ENCODE peak calls at places on chromosomes 1 and 21, in six cellular contexts. One of them, this sample, is unnamed.

GRCh38 chr1:172642970-172643369 is 15.9 kb upstream of the FASLG start:
- DNase-seq in A549: peak
- DNase-seq in left lung: no peak
- DNase-seq in uterus: no peak
- DNase-seq in suprapubic skin: no peak
- DNase-seq in mucosa of descending colon: no peak
- DNase-seq in this sample: no peak

GRCh38 chr1:196381544-196381943 is 226.7 kb downstream of the KCNT2 start:
- DNase-seq in A549: no peak
- DNase-seq in suprapubic skin: no peak
- DNase-seq in left lung: no peak
- DNase-seq in mucosa of descending colon: no peak
- DNase-seq in uterus: no peak
- DNase-seq in this sample: no peak

GRCh38 chr1:207619833-207620572 is 24.9 kb upstream of the CR1L start:
- DNase-seq in A549: peak
- DNase-seq in left lung: no peak
- DNase-seq in mucosa of descending colon: no peak
- DNase-seq in suprapubic skin: no peak
- DNase-seq in uterus: no peak
- DNase-seq in this sample: peak

GRCh38 chr1:41739061-41739955 is 179.4 kb downstream of the HIVEP3 start:
- DNase-seq in A549: no peak
- DNase-seq in mucosa of descending colon: peak
- DNase-seq in uterus: peak
- DNase-seq in left lung: peak
- DNase-seq in suprapubic skin: peak
- DNase-seq in this sample: peak

GRCh38 chr1:2290171-2290578 is 62.1 kb downstream of the SKI start:
- DNase-seq in uterus: no peak
- DNase-seq in mucosa of descending colon: no peak
- DNase-seq in A549: no peak
- DNase-seq in suprapubic skin: no peak
- DNase-seq in left lung: peak
- DNase-seq in this sample: no peak

GRCh38 chr1:202691846-202692245 is 18.4 kb downstream of the SYT2 start:
- DNase-seq in A549: no peak
- DNase-seq in suprapubic skin: no peak
- DNase-seq in left lung: no peak
- DNase-seq in mucosa of descending colon: no peak
- DNase-seq in uterus: no peak
- DNase-seq in this sample: no peak

GRCh38 chr1:107138166-107138565 is 2.7 kb upstream of the NTNG1 start:
- DNase-seq in A549: no peak
- DNase-seq in mucosa of descending colon: no peak
- DNase-seq in suprapubic skin: no peak
- DNase-seq in left lung: no peak
- DNase-seq in uterus: no peak
- DNase-seq in this sample: no peak

GRCh38 chr1:186564558-186564957 is 103.6 kb upstream of the PDC start:
- DNase-seq in suprapubic skin: no peak
- DNase-seq in left lung: no peak
- DNase-seq in uterus: no peak
- DNase-seq in mucosa of descending colon: no peak
- DNase-seq in A549: no peak
- DNase-seq in this sample: no peak

GRCh38 chr21:25512095-25513086 is 94.9 kb downstream of the MRPL39 start:
- DNase-seq in A549: no peak
- DNase-seq in suprapubic skin: no peak
- DNase-seq in uterus: no peak
- DNase-seq in mucosa of descending colon: no peak
- DNase-seq in left lung: peak
- DNase-seq in this sample: peak

GRCh38 chr1:24151175-24151533 is 8.2 kb upstream of the IL22RA1 start:
- DNase-seq in suprapubic skin: peak
- DNase-seq in A549: no peak
- DNase-seq in left lung: no peak
- DNase-seq in mucosa of descending colon: peak
- DNase-seq in uterus: no peak
- DNase-seq in this sample: no peak

GRCh38 chr1:60589916-60590315 is 492.4 kb upstream of the NFIA start:
- DNase-seq in mucosa of descending colon: no peak
- DNase-seq in left lung: no peak
- DNase-seq in A549: no peak
- DNase-seq in suprapubic skin: no peak
- DNase-seq in uterus: no peak
- DNase-seq in this sample: peak

GRCh38 chr1:25123551-25123950 is 108.8 kb downstream of the SYF2 start:
- DNase-seq in suprapubic skin: no peak
- DNase-seq in A549: no peak
- DNase-seq in mucosa of descending colon: no peak
- DNase-seq in left lung: no peak
- DNase-seq in uterus: no peak
- DNase-seq in this sample: no peak

GRCh38 chr1:108595510-108595909 is 35.6 kb downstream of the EEIG2 start:
- DNase-seq in suprapubic skin: no peak
- DNase-seq in left lung: no peak
- DNase-seq in mucosa of descending colon: no peak
- DNase-seq in A549: no peak
- DNase-seq in uterus: no peak
- DNase-seq in this sample: no peak

GRCh38 chr1:8395433-8395866 is 77.5 kb downstream of the SLC45A1 start:
- DNase-seq in A549: no peak
- DNase-seq in uterus: no peak
- DNase-seq in left lung: no peak
- DNase-seq in suprapubic skin: no peak
- DNase-seq in mucosa of descending colon: no peak
- DNase-seq in this sample: no peak

GRCh38 chr1:193311226-193311948 is 125.0 kb upstream of the B3GALT2 start:
- DNase-seq in uterus: no peak
- DNase-seq in left lung: no peak
- DNase-seq in A549: no peak
- DNase-seq in suprapubic skin: no peak
- DNase-seq in mucosa of descending colon: no peak
- DNase-seq in this sample: no peak

GRCh38 chr1:34759472-34760357 is at the start of gene GJB4:
- DNase-seq in uterus: no peak
- DNase-seq in mucosa of descending colon: no peak
- DNase-seq in A549: no peak
- DNase-seq in left lung: no peak
- DNase-seq in suprapubic skin: no peak
- DNase-seq in this sample: no peak

GRCh38 chr1:193058529-193059281 is 455 bp downstream of the UCHL5 start:
- DNase-seq in left lung: peak
- DNase-seq in mucosa of descending colon: peak
- DNase-seq in uterus: peak
- DNase-seq in suprapubic skin: peak
- DNase-seq in A549: peak
- DNase-seq in this sample: peak

GRCh38 chr1:84712288-84712874 is 22.1 kb upstream of the SSX2IP start:
- DNase-seq in suprapubic skin: no peak
- DNase-seq in A549: no peak
- DNase-seq in uterus: no peak
- DNase-seq in left lung: no peak
- DNase-seq in mucosa of descending colon: no peak
- DNase-seq in this sample: no peak

GRCh38 chr1:160171352-160171751 is 19.0 kb upstream of the CASQ1 start:
- DNase-seq in A549: no peak
- DNase-seq in uterus: no peak
- DNase-seq in suprapubic skin: no peak
- DNase-seq in left lung: no peak
- DNase-seq in mucosa of descending colon: no peak
- DNase-seq in this sample: no peak

GRCh38 chr1:115641762-115642167 is at the start of gene VANGL1:
- DNase-seq in uterus: peak
- DNase-seq in left lung: peak
- DNase-seq in mucosa of descending colon: peak
- DNase-seq in A549: peak
- DNase-seq in suprapubic skin: no peak
- DNase-seq in this sample: peak

GRCh38 chr1:62529227-62529626 is 68.1 kb upstream of the ANGPTL3 start:
- DNase-seq in left lung: no peak
- DNase-seq in mucosa of descending colon: no peak
- DNase-seq in suprapubic skin: no peak
- DNase-seq in uterus: no peak
- DNase-seq in A549: no peak
- DNase-seq in this sample: no peak

GRCh38 chr1:162136760-162137537 is 67.5 kb downstream of the NOS1AP start:
- DNase-seq in mucosa of descending colon: no peak
- DNase-seq in suprapubic skin: no peak
- DNase-seq in A549: peak
- DNase-seq in left lung: no peak
- DNase-seq in uterus: no peak
- DNase-seq in this sample: no peak

GRCh38 chr1:11198851-11199628 is 9.9 kb downstream of the ANGPTL7 start:
- DNase-seq in mucosa of descending colon: no peak
- DNase-seq in suprapubic skin: no peak
- DNase-seq in uterus: no peak
- DNase-seq in left lung: no peak
- DNase-seq in A549: no peak
- DNase-seq in this sample: no peak

GRCh38 chr1:151047925-151048644 is 534 bp downstream of the C1orf56 start:
- DNase-seq in A549: peak
- DNase-seq in suprapubic skin: peak
- DNase-seq in uterus: peak
- DNase-seq in mucosa of descending colon: peak
- DNase-seq in left lung: peak
- DNase-seq in this sample: peak

GRCh38 chr1:192580351-192580962 is 4.9 kb downstream of the RGS1 start:
- DNase-seq in A549: peak
- DNase-seq in left lung: no peak
- DNase-seq in mucosa of descending colon: no peak
- DNase-seq in uterus: no peak
- DNase-seq in suprapubic skin: no peak
- DNase-seq in this sample: no peak

GRCh38 chr1:10726355-10726754 is 70.1 kb downstream of the CASZ1 start:
- DNase-seq in mucosa of descending colon: no peak
- DNase-seq in left lung: peak
- DNase-seq in uterus: no peak
- DNase-seq in A549: no peak
- DNase-seq in suprapubic skin: no peak
- DNase-seq in this sample: peak

GRCh38 chr1:68805097-68805641 is 308.3 kb upstream of the DEPDC1 start:
- DNase-seq in uterus: no peak
- DNase-seq in A549: no peak
- DNase-seq in suprapubic skin: no peak
- DNase-seq in mucosa of descending colon: no peak
- DNase-seq in left lung: no peak
- DNase-seq in this sample: no peak

GRCh38 chr1:22563671-22564612 is 653 bp downstream of the EPHA8 start:
- DNase-seq in mucosa of descending colon: no peak
- DNase-seq in uterus: no peak
- DNase-seq in suprapubic skin: no peak
- DNase-seq in A549: no peak
- DNase-seq in left lung: no peak
- DNase-seq in this sample: no peak

GRCh38 chr1:185284533-185285244 is 32.4 kb downstream of the IVNS1ABP start:
- DNase-seq in suprapubic skin: no peak
- DNase-seq in A549: no peak
- DNase-seq in left lung: no peak
- DNase-seq in mucosa of descending colon: no peak
- DNase-seq in uterus: no peak
- DNase-seq in this sample: no peak

GRCh38 chr1:25247024-25247828 is at the start of gene RSRP1:
- DNase-seq in A549: peak
- DNase-seq in left lung: peak
- DNase-seq in suprapubic skin: peak
- DNase-seq in uterus: peak
- DNase-seq in mucosa of descending colon: peak
- DNase-seq in this sample: peak

GRCh38 chr1:167676205-167676915 is 45.4 kb upstream of the MPZL1 start:
- DNase-seq in uterus: no peak
- DNase-seq in mucosa of descending colon: no peak
- DNase-seq in left lung: no peak
- DNase-seq in A549: no peak
- DNase-seq in suprapubic skin: no peak
- DNase-seq in this sample: no peak

GRCh38 chr1:167922023-167922422 is 8.1 kb upstream of the ADCY10 start:
- DNase-seq in left lung: no peak
- DNase-seq in uterus: no peak
- DNase-seq in A549: no peak
- DNase-seq in mucosa of descending colon: no peak
- DNase-seq in suprapubic skin: no peak
- DNase-seq in this sample: no peak

GRCh38 chr1:33050221-33051076 is 13.8 kb upstream of the AK2 start:
- DNase-seq in uterus: no peak
- DNase-seq in A549: peak
- DNase-seq in suprapubic skin: no peak
- DNase-seq in mucosa of descending colon: no peak
- DNase-seq in left lung: no peak
- DNase-seq in this sample: no peak

GRCh38 chr1:243730499-243731150 is 119.4 kb downstream of the AKT3 start:
- DNase-seq in mucosa of descending colon: peak
- DNase-seq in uterus: no peak
- DNase-seq in suprapubic skin: peak
- DNase-seq in A549: no peak
- DNase-seq in left lung: peak
- DNase-seq in this sample: no peak
- H3K4me3 ChIP-seq in mucosa of descending colon: no peak
- H3K4me3 ChIP-seq in uterus: no peak
- H3K4me3 ChIP-seq in suprapubic skin: no peak
- H3K4me3 ChIP-seq in A549: no peak
- H3K4me3 ChIP-seq in left lung: no peak
- H3K4me3 ChIP-seq in this sample: no peak

GRCh38 chr1:205271277-205271676 is 43.5 kb downstream of the TMCC2 start:
- DNase-seq in suprapubic skin: no peak
- DNase-seq in mucosa of descending colon: peak
- DNase-seq in A549: no peak
- DNase-seq in left lung: no peak
- DNase-seq in uterus: no peak
- DNase-seq in this sample: peak
- TF ChIP-seq CTCF in suprapubic skin: no peak
- TF ChIP-seq CTCF in mucosa of descending colon: no peak
- TF ChIP-seq CTCF in A549: peak
- TF ChIP-seq CTCF in left lung: no peak
- TF ChIP-seq CTCF in uterus: no peak
- TF ChIP-seq CTCF in this sample: no peak

DNA sequence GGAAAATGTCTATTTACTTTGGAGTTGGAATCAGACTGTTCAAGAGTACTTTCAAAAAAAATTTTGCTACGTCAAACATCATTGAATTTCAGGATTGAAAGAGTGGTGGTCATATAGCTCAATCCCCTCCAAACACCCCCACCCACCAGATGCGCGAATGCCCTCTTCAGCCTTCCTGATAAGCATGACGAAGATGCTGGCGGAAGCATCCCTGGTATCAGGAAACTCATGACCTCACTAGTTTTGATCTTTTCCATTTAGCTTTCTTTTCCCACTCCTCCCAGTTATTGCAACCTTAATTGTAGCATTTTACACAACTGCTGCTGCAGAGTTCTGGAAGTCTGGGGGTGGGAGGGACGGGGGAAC is 104.4 kb downstream of the LEPR start:
- DNase-seq in left lung: no peak
- DNase-seq in mucosa of descending colon: no peak
- DNase-seq in A549: no peak
- DNase-seq in uterus: no peak
- DNase-seq in suprapubic skin: no peak
- DNase-seq in this sample: peak
- H3K4me3 ChIP-seq in left lung: peak
- H3K4me3 ChIP-seq in mucosa of descending colon: no peak
- H3K4me3 ChIP-seq in A549: peak
- H3K4me3 ChIP-seq in uterus: peak
- H3K4me3 ChIP-seq in suprapubic skin: peak
- H3K4me3 ChIP-seq in this sample: peak

GRCh38 chr1:66752000-66752592 is at the start of gene DYNLT5:
- DNase-seq in A549: no peak
- DNase-seq in left lung: peak
- DNase-seq in uterus: peak
- DNase-seq in mucosa of descending colon: peak
- DNase-seq in suprapubic skin: peak
- DNase-seq in this sample: peak
- TF ChIP-seq CTCF in A549: no peak
- TF ChIP-seq CTCF in left lung: no peak
- TF ChIP-seq CTCF in uterus: no peak
- TF ChIP-seq CTCF in mucosa of descending colon: no peak
- TF ChIP-seq CTCF in suprapubic skin: no peak
- TF ChIP-seq CTCF in this sample: no peak